ENCODE peak calls at places on chromosomes 7 and 10, in four cellular contexts. B, D, C and P are unnamed samples.

GRCh38 chr7:41710838-41711237 is 7.9 kb upstream of the INHBA start:
- DNase-seq in B (no peak), D (no peak), C (no peak), P (no peak)

GRCh38 chr10:7211857-7212577 is 198.8 kb downstream of the SFMBT2 start:
- DNase-seq in B (no peak), D (no peak), C (no peak), P (no peak)

GRCh38 chr7:151078233-151079040 is 2.2 kb downstream of the FASTK start:
- DNase-seq in B (no peak), D (no peak), C (no peak), P (no peak)

GRCh38 chr10:127886371-127887051 is 6.2 kb downstream of the CLRN3 start:
- DNase-seq in B (no peak), D (no peak), C (no peak), P (no peak)

GRCh38 chr10:34985823-34986222 is 104.3 kb downstream of the CUL2 start:
- DNase-seq in B (peak), D (no peak), C (peak), P (no peak)

GRCh38 chr10:71423936-71424335 is 27.2 kb downstream of the CDH23 start:
- DNase-seq in B (no peak), D (no peak), C (no peak), P (no peak)

GRCh38 chr7:45597286-45597984 is 23.3 kb downstream of the ADCY1 start:
- DNase-seq in B (no peak), D (no peak), C (no peak), P (no peak)

GRCh38 chr10:58385784-58386112 is 538 bp downstream of the TFAM start:
- DNase-seq in B (peak), D (peak), C (peak), P (no peak)

GRCh38 chr10:99344715-99345114 is 15.6 kb downstream of the CNNM1 start:
- DNase-seq in B (no peak), D (no peak), C (no peak), P (no peak)

GRCh38 chr10:43816351-43817321 is 168.0 kb upstream of the ZNF32 start:
- DNase-seq in B (no peak), D (peak), C (peak), P (peak)

GRCh38 chr7:64872809-64873500 is 30.1 kb upstream of the ZNF273 start:
- DNase-seq in B (no peak), D (no peak), C (no peak), P (no peak)

GRCh38 chr10:87860156-87860795 is 3.1 kb downstream of the KLLN start:
- DNase-seq in B (peak), D (peak), C (peak), P (no peak)

GRCh38 chr7:6618621-6619020 is 3.2 kb downstream of the ZNF853 start:
- DNase-seq in B (no peak), D (peak), C (no peak), P (no peak)

GRCh38 chr10:78964952-78965633 is 103.7 kb upstream of the ZMIZ1 start:
- DNase-seq in B (peak), D (peak), C (peak), P (no peak)

GRCh38 chr10:7291487-7292113 is 119.2 kb downstream of the SFMBT2 start:
- DNase-seq in B (no peak), D (no peak), C (no peak), P (no peak)